ENCODE peak calls at places on chromosomes 6 and 20, in eight cellular contexts. Q is dorsolateral prefrontal cortex, J is fibroblast of villous mesenchyme, W is fibroblast of lung, Y is heart right ventricle, H is ascending aorta, D is kidney epithelial cell, V is fibroblast of pulmonary artery. F is an unnamed sample.
A peak's percentile ranks its signal among the peaks of the same experiment; 100 is the strongest.

GRCh38 chr6:147677647-147678046 is 169.2 kb downstream of the SAMD5 start:
- DNase-seq in Q (no peak), J (no peak), W (no peak), Y (no peak), H (no peak), D (no peak), V (no peak), F (no peak)

GRCh38 chr6:37362101-37362823 is 8.5 kb downstream of the RNF8 start:
- DNase-seq in Q (no peak), J (no peak), W (no peak), Y (no peak), H (no peak), D (no peak), V (no peak), F (no peak)

GRCh38 chr6:152959333-152959732 is 23.5 kb downstream of the FBXO5 start:
- DNase-seq in Q (no peak), J (no peak), W (no peak), Y (no peak), H (no peak), D (no peak), V (no peak), F (no peak)

GRCh38 chr6:116529466-116529969 is 16.0 kb downstream of the TRAPPC3L start:
- DNase-seq in Q (no peak), J (no peak), W (no peak), Y (no peak), H (no peak), D (no peak), V (no peak), F (no peak)

GRCh38 chr6:31888281-31889258 is 8.9 kb downstream of the EHMT2 start:
- DNase-seq in Q (no peak), J (peak; percentile 17), W (no peak), Y (no peak), H (no peak), D (no peak), V (peak; percentile 14), F (peak; percentile 19)

GRCh38 chr20:57648878-57649616 is 28.8 kb upstream of the ZBP1 start:
- DNase-seq in Q (no peak), J (no peak), W (no peak), Y (no peak), H (no peak), D (no peak), V (no peak), F (no peak)

GRCh38 chr6:131923356-131923755 is 27.8 kb downstream of the CCN2 start:
- DNase-seq in Q (no peak), J (peak; percentile 72), W (peak; percentile 77), Y (peak; percentile 32), H (no peak), D (no peak), V (peak; percentile 81), F (peak; percentile 72)

GRCh38 chr20:46635514-46636091 is 15.7 kb downstream of the SLC13A3 start:
- DNase-seq in Q (no peak), J (no peak), W (no peak), Y (no peak), H (no peak), D (no peak), V (no peak), F (no peak)

GRCh38 chr6:13378669-13379590 is 50.6 kb upstream of the TBC1D7 start:
- DNase-seq in Q (no peak), J (no peak), W (no peak), Y (no peak), H (no peak), D (no peak), V (no peak), F (no peak)

GRCh38 chr6:169969372-169970099 is 218.1 kb downstream of the ERMARD start:
- DNase-seq in Q (peak; percentile 29), J (no peak), W (no peak), Y (no peak), H (no peak), D (no peak), V (no peak), F (no peak)

GRCh38 chr6:168225471-168225901 is 94.1 kb downstream of the DACT2 start:
- DNase-seq in Q (no peak), J (no peak), W (no peak), Y (peak; percentile 32), H (peak; percentile 59), D (no peak), V (peak; percentile 22), F (no peak)

GRCh38 chr20:49882171-49882970 is 33.0 kb downstream of the SPATA2 start:
- DNase-seq in Q (no peak), J (no peak), W (no peak), Y (no peak), H (no peak), D (no peak), V (no peak), F (no peak)

GRCh38 chr20:48930035-48930434 is 8.5 kb downstream of the ARFGEF2 start:
- DNase-seq in Q (no peak), J (peak; percentile 70), W (no peak), Y (no peak), H (no peak), D (no peak), V (peak; percentile 60), F (peak; percentile 43)

GRCh38 chr6:75621846-75622245 is 20.2 kb downstream of the SENP6 start:
- DNase-seq in Q (no peak), J (no peak), W (no peak), Y (no peak), H (no peak), D (no peak), V (no peak), F (no peak)

GRCh38 chr20:37823276-37823980 is 79.5 kb upstream of the VSTM2L start:
- DNase-seq in Q (no peak), J (peak; percentile 5), W (no peak), Y (no peak), H (no peak), D (no peak), V (peak; percentile 15), F (no peak)

GRCh38 chr6:129402244-129402643 is 307.7 kb downstream of the ARHGAP18 start:
- DNase-seq in Q (no peak), J (peak; percentile 30), W (peak; percentile 24), Y (no peak), H (no peak), D (no peak), V (peak; percentile 4), F (no peak)

GRCh38 chr20:50146732-50147662 is 6.5 kb downstream of the PEDS1 start:
- DNase-seq in Q (no peak), J (no peak), W (peak; percentile 34), Y (no peak), H (no peak), D (peak; percentile 35), V (no peak), F (no peak)

GRCh38 chr6:7389162-7389450 is 436 bp downstream of the CAGE1 start:
- DNase-seq in Q (no peak), J (peak; percentile 64), W (no peak), Y (no peak), H (no peak), D (peak; percentile 39), V (peak; percentile 67), F (no peak)

GRCh38 chr20:56268536-56268935 is 20.0 kb downstream of the MC3R start:
- DNase-seq in Q (no peak), J (no peak), W (no peak), Y (no peak), H (no peak), D (no peak), V (no peak), F (no peak)

DNA sequence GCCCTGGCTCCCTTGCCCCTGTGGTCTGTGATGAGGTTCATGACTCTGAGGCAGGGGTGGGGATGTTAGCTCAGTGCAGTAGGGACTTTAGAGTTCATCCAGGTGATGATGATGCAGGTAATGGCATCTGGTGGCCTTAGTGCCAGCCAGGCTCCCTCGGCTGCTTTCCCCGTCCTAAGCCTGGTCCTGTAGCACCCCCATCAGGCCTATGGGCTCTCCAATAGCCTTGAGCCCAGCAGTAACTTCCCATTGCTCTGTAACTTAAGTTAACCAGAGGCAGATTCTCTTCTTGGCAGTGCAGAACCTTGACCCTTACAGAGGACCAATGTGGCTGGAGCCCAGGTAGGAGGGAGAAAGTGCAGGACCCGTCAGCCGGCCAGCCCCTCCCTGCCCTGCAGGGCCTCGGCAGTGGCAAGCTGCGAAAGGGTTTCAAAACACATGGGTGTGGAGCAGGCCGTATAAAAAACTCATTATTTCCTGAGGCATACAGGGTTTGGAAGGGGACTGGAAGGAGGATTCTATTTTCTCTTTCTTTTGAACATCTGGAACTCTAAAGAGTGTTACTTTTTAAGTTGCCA is 406.9 kb downstream of the CDH26 start:
- DNase-seq in Q (no peak), J (no peak), W (no peak), Y (no peak), H (no peak), D (no peak), V (no peak), F (no peak)
- TF ChIP-seq CTCF in Q (no peak), J (no peak), W (no peak), Y (no peak), H (no peak), D (no peak), V (no peak), F (no peak)

GRCh38 chr20:44513871-44514270 is 8.0 kb downstream of the SERINC3 start:
- DNase-seq in Q (no peak), J (no peak), W (no peak), Y (no peak), H (no peak), D (no peak), V (no peak), F (no peak)
- H3K4me3 ChIP-seq in Q (no peak overlapping the region), J (no peak overlapping the region), W (no peak overlapping the region), Y (no peak overlapping the region), H (no peak overlapping the region), D (no peak overlapping the region), V (no peak overlapping the region), F (no peak overlapping the region)

GRCh38 chr6:302760-303159 is 10.5 kb downstream of the DUSP22 start:
- DNase-seq in Q (no peak), J (no peak), W (no peak), Y (no peak), H (no peak), D (no peak), V (no peak), F (no peak)

GRCh38 chr6:303263-303662 is 11.0 kb downstream of the DUSP22 start:
- DNase-seq in Q (no peak), J (no peak), W (no peak), Y (no peak), H (no peak), D (no peak), V (no peak), F (no peak)

GRCh38 chr6:304833-305370 is 12.6 kb downstream of the DUSP22 start:
- DNase-seq in Q (no peak), J (no peak), W (no peak), Y (no peak), H (no peak), D (no peak), V (no peak), F (no peak)

GRCh38 chr6:305371-306206 is 13.3 kb downstream of the DUSP22 start:
- DNase-seq in Q (no peak), J (no peak), W (no peak), Y (no peak), H (no peak), D (peak; percentile 50), V (no peak), F (no peak)

GRCh38 chr6:303948-304558 is 11.8 kb downstream of the DUSP22 start:
- DNase-seq in Q (no peak), J (no peak), W (no peak), Y (no peak), H (no peak), D (no peak), V (no peak), F (no peak)
- TF ChIP-seq CTCF in Q (no peak), J (no peak), W (no peak), Y (no peak), H (no peak), D (no peak), V (no peak), F (no peak)

DNA sequence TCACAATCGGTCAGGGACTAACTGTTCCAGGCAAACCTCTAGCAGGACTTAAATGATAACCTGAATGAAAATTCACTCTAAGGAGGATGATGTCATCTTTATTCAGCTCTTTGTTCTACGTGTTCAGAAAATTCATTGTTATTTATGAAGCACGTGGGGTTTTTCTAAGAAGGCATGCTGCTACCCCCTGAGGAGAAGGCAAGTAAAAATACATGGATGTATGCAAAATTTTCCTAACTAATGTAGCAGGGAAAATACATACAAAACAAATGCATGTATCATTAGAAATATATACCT is 42.7 kb upstream of the ATXN1 start:
- DNase-seq in Q (no peak), J (no peak), W (no peak), Y (no peak), H (no peak), D (no peak), V (no peak), F (peak; percentile 33)
- H3K4me3 ChIP-seq in Q (peak overlapping the region; percentile 60), J (no peak overlapping the region), W (no peak overlapping the region), Y (no peak overlapping the region), H (peak overlapping the region; percentile 28), D (no peak overlapping the region), V (no peak overlapping the region), F (no peak overlapping the region)